ENCODE peak calls at places on chromosomes 4 and X, in seven cellular contexts. P is ELR; B is activated CD4-positive, alpha-beta T cell treated with anti-CD3 and anti-CD28 coated beads, Interleukin-2, amount 50 U/mL, for 4 hours; T is Panc1; X is T-helper 17 cell; N is head of caudate nucleus; R is cardiac fibroblast. U is an unnamed sample.

GRCh38 chr4:118410143-118410542 is 57.3 kb upstream of the PRSS12 start:
- DNase-seq in P (peak; percentile 74), B (no peak), T (no peak), X (no peak), N (no peak), R (peak; percentile 78), U (no peak)

GRCh38 chrX:13694983-13695382 is 6.1 kb downstream of the RAB9A start:
- DNase-seq in P (no peak), B (no peak), T (no peak), X (no peak), N (no peak), R (no peak), U (no peak)

GRCh38 chr4:150005537-150005936 is 72.7 kb upstream of the DCLK2 start:
- DNase-seq in P (no peak), B (no peak), T (no peak), X (no peak), N (no peak), R (no peak), U (no peak)

GRCh38 chr4:173167793-173168395 is 717 bp upstream of the GALNT7 start:
- DNase-seq in P (peak; percentile 57), B (peak; percentile 4), T (no peak), X (no peak), N (peak; percentile 22), R (peak; percentile 39), U (peak; percentile 46)

GRCh38 chr4:153729901-153730300 is 29.9 kb downstream of the RNF175 start:
- DNase-seq in P (no peak), B (no peak), T (no peak), X (no peak), N (no peak), R (no peak), U (no peak)

GRCh38 chrX:24245201-24245600 is 68.7 kb downstream of the SUPT20HL2 start:
- DNase-seq in P (peak; percentile 77), B (no peak), T (no peak), X (no peak), N (no peak), R (peak; percentile 62), U (no peak)

GRCh38 chr4:140609548-140610425 is 41.0 kb upstream of the UCP1 start:
- DNase-seq in P (peak; percentile 63), B (no peak), T (peak; percentile 30), X (no peak), N (peak; percentile 4), R (peak; percentile 70), U (peak; percentile 64)

GRCh38 chrX:20361890-20362262 is 95.2 kb upstream of the RPS6KA3 start:
- DNase-seq in P (peak; percentile 45), B (no peak), T (no peak), X (no peak), N (no peak), R (peak; percentile 60), U (no peak)

GRCh38 chrX:7943600-7944245 is 16.5 kb upstream of the PNPLA4 start:
- DNase-seq in P (no peak), B (no peak), T (no peak), X (no peak), N (no peak), R (no peak), U (peak; percentile 13)

GRCh38 chr4:183398298-183399129 is 45.9 kb upstream of the CDKN2AIP start:
- DNase-seq in P (peak; percentile 84), B (peak; percentile 52), T (no peak), X (peak; percentile 35), N (peak; percentile 75), R (peak; percentile 72), U (peak; percentile 43)

GRCh38 chr4:138374947-138375346 is 132.8 kb upstream of the SLC7A11 start:
- DNase-seq in P (no peak), B (no peak), T (no peak), X (no peak), N (no peak), R (no peak), U (no peak)

GRCh38 chr4:82268050-82268825 is 105.6 kb downstream of the HNRNPD start:
- DNase-seq in P (peak; percentile 62), B (peak; percentile 26), T (peak; percentile 35), X (no peak), N (peak; percentile 65), R (peak; percentile 68), U (peak; percentile 24)

GRCh38 chr4:84151574-84151973 is 347.5 kb downstream of the NKX6-1 start:
- DNase-seq in P (no peak), B (no peak), T (no peak), X (no peak), N (no peak), R (no peak), U (no peak)

GRCh38 chr4:42167709-42168108 is 15.3 kb upstream of the BEND4 start:
- DNase-seq in P (no peak), B (no peak), T (no peak), X (no peak), N (no peak), R (no peak), U (no peak)

GRCh38 chr4:80188457-80188800 is 8.9 kb upstream of the PRDM8 start:
- DNase-seq in P (no peak), B (no peak), T (no peak), X (no peak), N (no peak), R (no peak), U (no peak)

GRCh38 chrX:629230-630006 is 1.2 kb upstream of the SHOX start:
- DNase-seq in P (no peak), B (no peak), T (no peak), X (no peak), N (no peak), R (peak; percentile 9), U (no peak)

GRCh38 chrX:30831082-30831481 is 58.0 kb downstream of the TAB3 start:
- DNase-seq in P (no peak), B (peak; percentile 0), T (no peak), X (no peak), N (no peak), R (no peak), U (no peak)

GRCh38 chr4:144648042-144648441 is 2.1 kb downstream of the HHIP start:
- DNase-seq in P (no peak), B (no peak), T (no peak), X (no peak), N (no peak), R (peak; percentile 41), U (no peak)

GRCh38 chrX:12948495-12948894 is 26.4 kb upstream of the TMSB4X start:
- DNase-seq in P (no peak), B (no peak), T (no peak), X (no peak), N (no peak), R (no peak), U (no peak)

GRCh38 chrX:73401591-73402266 is 45.1 kb upstream of the CDX4 start:
- DNase-seq in P (no peak), B (no peak), T (no peak), X (no peak), N (no peak), R (no peak), U (no peak)

GRCh38 chrX:132737743-132738142 is 220.7 kb downstream of the HS6ST2 start:
- DNase-seq in P (no peak), B (peak; percentile 3), T (no peak), X (no peak), N (no peak), R (no peak), U (no peak)

GRCh38 chr4:138097912-138098600 is 144.1 kb downstream of the SLC7A11 start:
- DNase-seq in P (no peak), B (no peak), T (no peak), X (no peak), N (no peak), R (no peak), U (no peak)

GRCh38 chr4:71380721-71381120 is 41.9 kb downstream of the SLC4A4 start:
- DNase-seq in P (peak; percentile 67), B (no peak), T (no peak), X (no peak), N (no peak), R (peak; percentile 38), U (no peak)

GRCh38 chr4:168562021-168562691 is 65.3 kb downstream of the PALLD start:
- DNase-seq in P (peak; percentile 75), B (no peak), T (no peak), X (no peak), N (no peak), R (peak; percentile 52), U (peak; percentile 48)

GRCh38 chrX:3362956-3363355 is 16.5 kb upstream of the MXRA5 start:
- DNase-seq in P (no peak), B (no peak), T (no peak), X (no peak), N (no peak), R (no peak), U (no peak)

GRCh38 chr4:152243890-152244595 is 291.8 kb downstream of the FBXW7 start:
- DNase-seq in P (peak; percentile 2), B (no peak), T (no peak), X (no peak), N (no peak), R (peak; percentile 57), U (no peak)

GRCh38 chr4:173074501-173074946 is 94.1 kb upstream of the GALNT7 start:
- DNase-seq in P (peak; percentile 61), B (no peak), T (peak; percentile 13), X (no peak), N (no peak), R (peak; percentile 95), U (no peak)

GRCh38 chr4:115233600-115233999 is 120.2 kb upstream of the NDST4 start:
- DNase-seq in P (no peak), B (no peak), T (no peak), X (no peak), N (no peak), R (no peak), U (no peak)

GRCh38 chrX:3046253-3046909 is 5.1 kb downstream of the ARSF start:
- DNase-seq in P (no peak), B (no peak), T (no peak), X (no peak), N (no peak), R (no peak), U (no peak)

GRCh38 chr4:71290074-71290473 is 48.7 kb upstream of the SLC4A4 start:
- DNase-seq in P (peak; percentile 87), B (no peak), T (no peak), X (no peak), N (no peak), R (peak; percentile 82), U (no peak)

GRCh38 chr4:17414392-17414791 is 97.5 kb downstream of the QDPR start:
- DNase-seq in P (no peak), B (no peak), T (no peak), X (no peak), N (no peak), R (no peak), U (no peak)

GRCh38 chrX:39499996-39500395 is 597.8 kb downstream of the BCOR start:
- DNase-seq in P (no peak), B (no peak), T (no peak), X (no peak), N (no peak), R (peak; percentile 26), U (no peak)

GRCh38 chrX:72307646-72308051 is 1.9 kb upstream of the CITED1 start:
- DNase-seq in P (no peak), B (no peak), T (no peak), X (no peak), N (no peak), R (no peak), U (no peak)

U was measured in NCI-H526 treated with DMSO at 0.1 percent for 48 hours.